ENCODE peak calls at places on chromosomes 2 and 18, in seven cellular contexts. V, R, A, U, N, F and I are unnamed samples.

GRCh38 chr18:48540329-48541025 is 1.6 kb downstream of the CTIF start:
- DNase-seq in V (no peak), R (peak), A (peak), U (peak), N (peak), F (peak), I (no peak)

GRCh38 chr2:69437751-69438154 is 518 bp upstream of the NFU1 start:
- DNase-seq in V (no peak), R (no peak), A (no peak), U (no peak), N (no peak), F (no peak), I (no peak)

GRCh38 chr2:26838121-26838906 is 9.6 kb upstream of the DPYSL5 start:
- DNase-seq in V (no peak), R (peak), A (no peak), U (peak), N (no peak), F (no peak), I (no peak)

GRCh38 chr18:58562999-58563667 is 65.8 kb downstream of the ALPK2 start:
- DNase-seq in V (no peak), R (no peak), A (no peak), U (no peak), N (no peak), F (no peak), I (no peak)

GRCh38 chr2:231785822-231786176 is 446 bp upstream of the COPS7B start:
- DNase-seq in V (no peak), R (no peak), A (no peak), U (no peak), N (no peak), F (no peak), I (no peak)

GRCh38 chr2:8249191-8249590 is 432.7 kb upstream of the ID2 start:
- DNase-seq in V (no peak), R (no peak), A (no peak), U (no peak), N (no peak), F (no peak), I (no peak)

GRCh38 chr2:20880221-20880771 is 57.4 kb upstream of the LDAH start:
- DNase-seq in V (no peak), R (no peak), A (no peak), U (no peak), N (no peak), F (no peak), I (no peak)

GRCh38 chr18:46243095-46243494 is 138.9 kb downstream of the HAUS1 start:
- DNase-seq in V (no peak), R (no peak), A (no peak), U (no peak), N (no peak), F (no peak), I (no peak)

GRCh38 chr2:77232909-77233308 is 289.3 kb downstream of the LRRTM4 start:
- DNase-seq in V (no peak), R (no peak), A (no peak), U (no peak), N (no peak), F (no peak), I (no peak)

GRCh38 chr2:218003994-218004419 is 1.2 kb upstream of the TNS1 start:
- DNase-seq in V (no peak), R (no peak), A (no peak), U (peak), N (no peak), F (no peak), I (no peak)

GRCh38 chr2:71536311-71536710 is 83.0 kb downstream of the DYSF start:
- DNase-seq in V (no peak), R (no peak), A (no peak), U (no peak), N (peak), F (no peak), I (no peak)

GRCh38 chr2:66538291-66538690 is 103.4 kb downstream of the MEIS1 start:
- DNase-seq in V (no peak), R (no peak), A (no peak), U (no peak), N (no peak), F (no peak), I (no peak)

GRCh38 chr18:67730884-67731283 is 214.4 kb upstream of the DSEL start:
- DNase-seq in V (peak), R (no peak), A (no peak), U (peak), N (no peak), F (no peak), I (no peak)

GRCh38 chr2:206004004-206004693 is 81.8 kb downstream of the INO80D start:
- DNase-seq in V (peak), R (peak), A (peak), U (no peak), N (peak), F (no peak), I (no peak)

GRCh38 chr18:47716632-47717185 is 213.8 kb downstream of the SMAD2 start:
- DNase-seq in V (no peak), R (no peak), A (no peak), U (no peak), N (no peak), F (no peak), I (no peak)

GRCh38 chr2:197909377-197909776 is 105.0 kb downstream of the PLCL1 start:
- DNase-seq in V (no peak), R (no peak), A (no peak), U (peak), N (no peak), F (no peak), I (no peak)

GRCh38 chr2:235940330-235940729 is 227.9 kb downstream of the GBX2 start:
- DNase-seq in V (peak), R (no peak), A (no peak), U (peak), N (no peak), F (no peak), I (no peak)

GRCh38 chr18:48714873-48715272 is 176.0 kb downstream of the CTIF start:
- DNase-seq in V (no peak), R (no peak), A (no peak), U (no peak), N (peak), F (no peak), I (no peak)

GRCh38 chr2:72837171-72837570 is 11.3 kb upstream of the EXOC6B start:
- DNase-seq in V (no peak), R (no peak), A (no peak), U (peak), N (no peak), F (no peak), I (no peak)

GRCh38 chr2:54613361-54613760 is 110.1 kb upstream of the EML6 start:
- DNase-seq in V (no peak), R (no peak), A (no peak), U (no peak), N (no peak), F (no peak), I (no peak)

GRCh38 chr2:75787532-75788132 is 76.9 kb upstream of the GCFC2 start:
- DNase-seq in V (peak), R (peak), A (no peak), U (peak), N (no peak), F (no peak), I (no peak)

GRCh38 chr2:104254017-104254416 is 599.9 kb upstream of the POU3F3 start:
- DNase-seq in V (no peak), R (no peak), A (no peak), U (no peak), N (peak), F (no peak), I (no peak)

GRCh38 chr2:169108098-169108884 is 38.9 kb downstream of the DHRS9 start:
- DNase-seq in V (no peak), R (no peak), A (no peak), U (no peak), N (no peak), F (no peak), I (no peak)

GRCh38 chr2:164710252-164710633 is 89.0 kb upstream of the GRB14 start:
- DNase-seq in V (no peak), R (no peak), A (no peak), U (peak), N (no peak), F (no peak), I (no peak)

GRCh38 chr2:24924732-24925131 is 4.7 kb upstream of the ADCY3 start:
- DNase-seq in V (no peak), R (no peak), A (no peak), U (no peak), N (peak), F (no peak), I (no peak)

GRCh38 chr2:164842624-164842966 is 972 bp upstream of the COBLL1 start:
- DNase-seq in V (no peak), R (no peak), A (no peak), U (no peak), N (no peak), F (no peak), I (no peak)

GRCh38 chr18:13455960-13456471 is 237.5 kb downstream of the LDLRAD4 start:
- DNase-seq in V (no peak), R (peak), A (peak), U (no peak), N (no peak), F (no peak), I (no peak)